ENCODE peak calls at places on chromosomes 3 and 15, in nine cellular contexts. One of them, this sample, is unnamed.

GRCh38 chr15:73009306-73010091 is 42.8 kb upstream of the NEO1 start:
- DNase-seq in prostate gland: peak; percentile 29
- DNase-seq in spleen: no peak
- DNase-seq in vagina: peak; percentile 72
- DNase-seq in GM12878: no peak
- DNase-seq in transverse colon: no peak
- DNase-seq in suprapubic skin: no peak
- DNase-seq in HCT116: no peak
- DNase-seq in upper lobe of left lung: no peak
- DNase-seq in this sample: no peak

GRCh38 chr3:56976666-56977560 is 83.6 kb upstream of the SPATA12 start:
- DNase-seq in vagina: no peak
- DNase-seq in GM12878: no peak
- DNase-seq in transverse colon: no peak
- DNase-seq in suprapubic skin: no peak
- DNase-seq in prostate gland: no peak
- DNase-seq in HCT116: no peak
- DNase-seq in upper lobe of left lung: no peak
- DNase-seq in spleen: no peak
- DNase-seq in this sample: peak; percentile 72

GRCh38 chr3:69300296-69300695 is 85.6 kb downstream of the FRMD4B start:
- DNase-seq in vagina: no peak
- DNase-seq in GM12878: no peak
- DNase-seq in spleen: no peak
- DNase-seq in upper lobe of left lung: no peak
- DNase-seq in prostate gland: no peak
- DNase-seq in transverse colon: no peak
- DNase-seq in suprapubic skin: no peak
- DNase-seq in HCT116: no peak
- DNase-seq in this sample: no peak

GRCh38 chr3:58383904-58384303 is 49.7 kb downstream of the PDHB start:
- DNase-seq in spleen: no peak
- DNase-seq in transverse colon: no peak
- DNase-seq in GM12878: no peak
- DNase-seq in vagina: no peak
- DNase-seq in HCT116: peak; percentile 79
- DNase-seq in upper lobe of left lung: no peak
- DNase-seq in prostate gland: peak; percentile 27
- DNase-seq in suprapubic skin: no peak
- DNase-seq in this sample: no peak

GRCh38 chr3:152159328-152159727 is 109.4 kb upstream of the MBNL1 start:
- DNase-seq in suprapubic skin: no peak
- DNase-seq in vagina: no peak
- DNase-seq in HCT116: no peak
- DNase-seq in transverse colon: peak; percentile 15
- DNase-seq in upper lobe of left lung: no peak
- DNase-seq in GM12878: no peak
- DNase-seq in spleen: no peak
- DNase-seq in prostate gland: no peak
- DNase-seq in this sample: no peak

GRCh38 chr15:70976856-70977255 is 84.2 kb downstream of the LRRC49 start:
- DNase-seq in suprapubic skin: no peak
- DNase-seq in spleen: no peak
- DNase-seq in prostate gland: no peak
- DNase-seq in upper lobe of left lung: no peak
- DNase-seq in transverse colon: no peak
- DNase-seq in GM12878: no peak
- DNase-seq in vagina: no peak
- DNase-seq in HCT116: no peak
- DNase-seq in this sample: no peak

GRCh38 chr3:134897391-134898131 is 102.5 kb downstream of the EPHB1 start:
- DNase-seq in GM12878: no peak
- DNase-seq in transverse colon: no peak
- DNase-seq in HCT116: no peak
- DNase-seq in suprapubic skin: peak; percentile 4
- DNase-seq in spleen: peak; percentile 51
- DNase-seq in vagina: no peak
- DNase-seq in prostate gland: no peak
- DNase-seq in upper lobe of left lung: no peak
- DNase-seq in this sample: no peak

GRCh38 chr15:38758001-38758400 is 193.4 kb upstream of the RASGRP1 start:
- DNase-seq in HCT116: no peak
- DNase-seq in upper lobe of left lung: no peak
- DNase-seq in GM12878: no peak
- DNase-seq in vagina: no peak
- DNase-seq in prostate gland: no peak
- DNase-seq in suprapubic skin: no peak
- DNase-seq in transverse colon: no peak
- DNase-seq in spleen: no peak
- DNase-seq in this sample: no peak

GRCh38 chr3:143769663-143770062 is 78.6 kb downstream of the SLC9A9 start:
- DNase-seq in vagina: no peak
- DNase-seq in upper lobe of left lung: no peak
- DNase-seq in HCT116: no peak
- DNase-seq in spleen: no peak
- DNase-seq in GM12878: no peak
- DNase-seq in transverse colon: no peak
- DNase-seq in prostate gland: no peak
- DNase-seq in suprapubic skin: no peak
- DNase-seq in this sample: no peak

GRCh38 chr3:17894434-17895060 is 152.1 kb upstream of the TBC1D5 start:
- DNase-seq in vagina: no peak
- DNase-seq in prostate gland: peak; percentile 39
- DNase-seq in spleen: no peak
- DNase-seq in suprapubic skin: no peak
- DNase-seq in HCT116: peak; percentile 56
- DNase-seq in transverse colon: peak; percentile 57
- DNase-seq in GM12878: no peak
- DNase-seq in upper lobe of left lung: no peak
- DNase-seq in this sample: no peak

GRCh38 chr15:43493687-43494472 is 924 bp upstream of the TP53BP1 start:
- DNase-seq in transverse colon: no peak
- DNase-seq in GM12878: no peak
- DNase-seq in upper lobe of left lung: no peak
- DNase-seq in suprapubic skin: no peak
- DNase-seq in prostate gland: no peak
- DNase-seq in HCT116: no peak
- DNase-seq in vagina: no peak
- DNase-seq in spleen: no peak
- DNase-seq in this sample: no peak

GRCh38 chr3:12944849-12945248 is 103.5 kb upstream of the RPL32 start:
- DNase-seq in HCT116: no peak
- DNase-seq in spleen: no peak
- DNase-seq in prostate gland: no peak
- DNase-seq in vagina: no peak
- DNase-seq in transverse colon: no peak
- DNase-seq in GM12878: no peak
- DNase-seq in suprapubic skin: no peak
- DNase-seq in upper lobe of left lung: no peak
- DNase-seq in this sample: no peak

GRCh38 chr15:71559098-71559497 is 251.3 kb upstream of the NR2E3 start:
- DNase-seq in spleen: no peak
- DNase-seq in HCT116: no peak
- DNase-seq in vagina: no peak
- DNase-seq in transverse colon: no peak
- DNase-seq in suprapubic skin: no peak
- DNase-seq in upper lobe of left lung: no peak
- DNase-seq in GM12878: no peak
- DNase-seq in prostate gland: no peak
- DNase-seq in this sample: no peak

GRCh38 chr3:127143172-127143571 is 49.8 kb upstream of the PRR23E start:
- DNase-seq in GM12878: no peak
- DNase-seq in vagina: no peak
- DNase-seq in transverse colon: no peak
- DNase-seq in HCT116: no peak
- DNase-seq in prostate gland: no peak
- DNase-seq in upper lobe of left lung: no peak
- DNase-seq in suprapubic skin: peak; percentile 18
- DNase-seq in spleen: no peak
- DNase-seq in this sample: no peak

GRCh38 chr3:175059788-175060187 is 200.7 kb downstream of the NAALADL2 start:
- DNase-seq in spleen: no peak
- DNase-seq in prostate gland: no peak
- DNase-seq in vagina: no peak
- DNase-seq in HCT116: no peak
- DNase-seq in upper lobe of left lung: no peak
- DNase-seq in GM12878: no peak
- DNase-seq in transverse colon: no peak
- DNase-seq in suprapubic skin: no peak
- DNase-seq in this sample: no peak

GRCh38 chr3:130504701-130505100 is 12.3 kb upstream of the COL6A6 start:
- DNase-seq in HCT116: no peak
- DNase-seq in transverse colon: no peak
- DNase-seq in vagina: no peak
- DNase-seq in upper lobe of left lung: no peak
- DNase-seq in GM12878: no peak
- DNase-seq in prostate gland: no peak
- DNase-seq in spleen: no peak
- DNase-seq in suprapubic skin: no peak
- DNase-seq in this sample: no peak

GRCh38 chr15:20643024-20643770 is 101.6 kb upstream of the GOLGA6L6 start:
- DNase-seq in upper lobe of left lung: no peak
- DNase-seq in prostate gland: no peak
- DNase-seq in suprapubic skin: no peak
- DNase-seq in spleen: no peak
- DNase-seq in transverse colon: no peak
- DNase-seq in GM12878: no peak
- DNase-seq in vagina: no peak
- DNase-seq in HCT116: no peak
- DNase-seq in this sample: no peak
- H3K9me3 ChIP-seq in upper lobe of left lung: no peaks in the 10 kb centered on the region
- H3K9me3 ChIP-seq in prostate gland: no peaks in the 10 kb centered on the region
- H3K9me3 ChIP-seq in suprapubic skin: no peaks in the 10 kb centered on the region
- H3K9me3 ChIP-seq in spleen: no peaks in the 10 kb centered on the region
- H3K9me3 ChIP-seq in transverse colon: no peaks in the 10 kb centered on the region
- H3K9me3 ChIP-seq in GM12878: no peaks in the 10 kb centered on the region
- H3K9me3 ChIP-seq in vagina: no peaks in the 10 kb centered on the region
- H3K9me3 ChIP-seq in HCT116: peaks cover 29% of the 10 kb centered on the region
- H3K9me3 ChIP-seq in this sample: no peaks in the 10 kb centered on the region

DNA sequence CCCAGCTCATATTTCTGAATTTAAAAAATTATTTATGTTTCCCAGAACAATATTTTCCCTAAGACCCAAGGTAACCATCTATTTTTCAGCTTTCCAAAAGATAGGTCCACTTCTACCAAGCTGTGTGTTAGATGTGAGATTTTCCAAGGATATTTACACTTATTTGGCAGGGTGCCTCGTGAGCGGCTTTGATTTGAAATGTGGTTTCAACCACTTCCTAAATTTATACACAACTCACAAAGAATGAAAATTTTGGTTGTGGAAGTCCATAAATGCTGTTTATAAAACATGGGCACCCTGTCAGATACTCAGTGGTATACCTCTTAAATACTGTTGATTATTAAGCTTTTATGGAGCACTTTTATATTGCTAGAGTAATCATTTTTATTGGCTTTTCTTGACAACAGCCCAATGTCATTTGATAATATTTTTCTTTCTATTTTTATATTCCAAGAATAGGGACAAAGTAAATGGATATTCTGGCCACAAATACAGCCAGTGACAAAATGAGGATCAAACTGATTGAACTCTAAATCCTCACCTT is 57.6 kb downstream of the GAP43 start:
- DNase-seq in upper lobe of left lung: no peak
- DNase-seq in spleen: no peak
- DNase-seq in vagina: no peak
- DNase-seq in transverse colon: no peak
- DNase-seq in prostate gland: no peak
- DNase-seq in HCT116: no peak
- DNase-seq in GM12878: no peak
- DNase-seq in suprapubic skin: no peak
- DNase-seq in this sample: no peak
- H3K27me3 ChIP-seq in upper lobe of left lung: no peaks in the 10 kb centered on the region
- H3K27me3 ChIP-seq in spleen: peaks cover 28% of the 10 kb centered on the region
- H3K27me3 ChIP-seq in vagina: no peaks in the 10 kb centered on the region
- H3K27me3 ChIP-seq in transverse colon: peaks cover 4% of the 10 kb centered on the region
- H3K27me3 ChIP-seq in prostate gland: peaks cover 3% of the 10 kb centered on the region
- H3K27me3 ChIP-seq in HCT116: no peaks in the 10 kb centered on the region
- H3K27me3 ChIP-seq in GM12878: no peaks in the 10 kb centered on the region
- H3K27me3 ChIP-seq in suprapubic skin: no peaks in the 10 kb centered on the region
- H3K27me3 ChIP-seq in this sample: no peaks in the 10 kb centered on the region

GRCh38 chr3:142279965-142280590 is 54.7 kb upstream of the GK5 start:
- DNase-seq in GM12878: peak; percentile 53
- DNase-seq in spleen: no peak
- DNase-seq in suprapubic skin: no peak
- DNase-seq in prostate gland: peak; percentile 54
- DNase-seq in transverse colon: peak; percentile 38
- DNase-seq in upper lobe of left lung: no peak
- DNase-seq in vagina: peak; percentile 89
- DNase-seq in HCT116: peak; percentile 71
- DNase-seq in this sample: peak; percentile 71
- TF ChIP-seq POLR2AphosphoS5 in GM12878: no peak
- TF ChIP-seq POLR2AphosphoS5 in spleen: no peak
- TF ChIP-seq POLR2AphosphoS5 in suprapubic skin: no peak
- TF ChIP-seq POLR2AphosphoS5 in prostate gland: peak; percentile 60
- TF ChIP-seq POLR2AphosphoS5 in transverse colon: no peak
- TF ChIP-seq POLR2AphosphoS5 in upper lobe of left lung: no peak
- TF ChIP-seq POLR2AphosphoS5 in vagina: no peak
- TF ChIP-seq POLR2AphosphoS5 in HCT116: no peak
- TF ChIP-seq POLR2AphosphoS5 in this sample: no peak

DNA sequence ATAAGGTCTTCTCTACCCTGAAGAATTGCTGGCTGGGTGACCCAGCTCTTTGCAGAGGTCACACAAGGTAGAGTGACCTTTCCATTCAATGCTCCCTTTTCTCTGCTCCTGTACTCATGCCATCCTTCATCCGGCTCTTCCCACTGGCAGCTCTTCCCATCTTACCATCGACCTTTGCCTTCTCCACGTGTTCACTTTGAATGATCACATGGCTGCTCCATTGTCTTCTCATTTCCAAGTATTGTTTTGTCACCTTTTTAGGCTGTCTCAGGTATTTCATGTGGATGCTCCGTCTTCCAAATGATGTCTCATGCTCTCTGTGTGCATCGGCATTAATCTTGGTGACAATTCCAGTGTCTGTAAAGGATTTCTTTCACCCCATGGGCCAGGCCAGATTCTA is 76.6 kb upstream of the ONECUT1 start:
- DNase-seq in prostate gland: no peak
- DNase-seq in HCT116: no peak
- DNase-seq in GM12878: no peak
- DNase-seq in transverse colon: no peak
- DNase-seq in spleen: no peak
- DNase-seq in suprapubic skin: no peak
- DNase-seq in upper lobe of left lung: no peak
- DNase-seq in vagina: no peak
- DNase-seq in this sample: no peak
- H3K9me3 ChIP-seq in prostate gland: no peaks in the 10 kb centered on the region
- H3K9me3 ChIP-seq in HCT116: no peaks in the 10 kb centered on the region
- H3K9me3 ChIP-seq in GM12878: no peaks in the 10 kb centered on the region
- H3K9me3 ChIP-seq in transverse colon: no peaks in the 10 kb centered on the region
- H3K9me3 ChIP-seq in spleen: peaks cover 9% of the 10 kb centered on the region
- H3K9me3 ChIP-seq in suprapubic skin: peaks cover 3% of the 10 kb centered on the region
- H3K9me3 ChIP-seq in upper lobe of left lung: no peaks in the 10 kb centered on the region
- H3K9me3 ChIP-seq in vagina: no peaks in the 10 kb centered on the region
- H3K9me3 ChIP-seq in this sample: peaks cover 4% of the 10 kb centered on the region

This sample was measured in sigmoid colon.